ENCODE peak calls at places on chromosomes 1 and 21, in six cellular contexts. One of them, this sample, is unnamed.
A peak's percentile ranks its signal among the peaks of the same experiment; 100 is the strongest.

GRCh38 chr1:109895720-109896504 is 14.7 kb upstream of the CSF1 start:
- DNase-seq in keratinocyte: no peak
- DNase-seq in AG04450: no peak
- DNase-seq in GM23338: no peak
- DNase-seq in endothelial cell of umbilical vein: peak; percentile 85
- DNase-seq in left lung: peak; percentile 84
- DNase-seq in this sample: no peak

GRCh38 chr1:156860639-156861423 is at the start of gene NTRK1:
- DNase-seq in keratinocyte: no peak
- DNase-seq in AG04450: no peak
- DNase-seq in GM23338: peak; percentile 77
- DNase-seq in endothelial cell of umbilical vein: peak; percentile 17
- DNase-seq in left lung: no peak
- DNase-seq in this sample: no peak

GRCh38 chr1:156154317-156154749 is 948 bp downstream of the SEMA4A start:
- DNase-seq in keratinocyte: no peak
- DNase-seq in AG04450: no peak
- DNase-seq in GM23338: no peak
- DNase-seq in endothelial cell of umbilical vein: no peak
- DNase-seq in left lung: peak; percentile 89
- DNase-seq in this sample: peak; percentile 68

GRCh38 chr21:25639922-25640670 is 1.0 kb downstream of the JAM2 start:
- DNase-seq in keratinocyte: no peak
- DNase-seq in AG04450: no peak
- DNase-seq in GM23338: peak; percentile 74
- DNase-seq in endothelial cell of umbilical vein: peak; percentile 21
- DNase-seq in left lung: peak; percentile 77
- DNase-seq in this sample: peak; percentile 47

GRCh38 chr1:67298762-67299161 is 8.9 kb upstream of the IL12RB2 start:
- DNase-seq in keratinocyte: no peak
- DNase-seq in AG04450: no peak
- DNase-seq in GM23338: peak; percentile 55
- DNase-seq in endothelial cell of umbilical vein: no peak
- DNase-seq in left lung: no peak
- DNase-seq in this sample: no peak

GRCh38 chr21:33642896-33643657 is 776 bp downstream of the ITSN1 start:
- DNase-seq in keratinocyte: no peak
- DNase-seq in AG04450: no peak
- DNase-seq in GM23338: peak; percentile 64
- DNase-seq in endothelial cell of umbilical vein: peak; percentile 54
- DNase-seq in left lung: peak; percentile 87
- DNase-seq in this sample: no peak

GRCh38 chr21:41112740-41113692 is 54.9 kb upstream of the BACE2 start:
- DNase-seq in keratinocyte: peak; percentile 97
- DNase-seq in AG04450: peak; percentile 33
- DNase-seq in GM23338: peak; percentile 11
- DNase-seq in endothelial cell of umbilical vein: no peak
- DNase-seq in left lung: no peak
- DNase-seq in this sample: no peak

GRCh38 chr1:207036865-207037264 is 4.3 kb upstream of the C1orf116 start:
- DNase-seq in keratinocyte: no peak
- DNase-seq in AG04450: no peak
- DNase-seq in GM23338: no peak
- DNase-seq in endothelial cell of umbilical vein: no peak
- DNase-seq in left lung: no peak
- DNase-seq in this sample: no peak

GRCh38 chr1:9561429-9561828 is 22.2 kb downstream of the SLC25A33 start:
- DNase-seq in keratinocyte: peak; percentile 44
- DNase-seq in AG04450: peak; percentile 64
- DNase-seq in GM23338: no peak
- DNase-seq in endothelial cell of umbilical vein: peak; percentile 90
- DNase-seq in left lung: no peak
- DNase-seq in this sample: no peak

GRCh38 chr1:22886211-22886610 is 86.5 kb downstream of the LACTBL1 start:
- DNase-seq in keratinocyte: no peak
- DNase-seq in AG04450: peak; percentile 20
- DNase-seq in GM23338: no peak
- DNase-seq in endothelial cell of umbilical vein: no peak
- DNase-seq in left lung: no peak
- DNase-seq in this sample: no peak

GRCh38 chr1:217982711-217983405 is 302.2 kb upstream of the RRP15 start:
- DNase-seq in keratinocyte: no peak
- DNase-seq in AG04450: no peak
- DNase-seq in GM23338: peak; percentile 21
- DNase-seq in endothelial cell of umbilical vein: no peak
- DNase-seq in left lung: no peak
- DNase-seq in this sample: no peak

GRCh38 chr1:66764994-66765578 is 12.8 kb downstream of the DYNLT5 start:
- DNase-seq in keratinocyte: peak; percentile 0
- DNase-seq in AG04450: peak; percentile 29
- DNase-seq in GM23338: peak; percentile 40
- DNase-seq in endothelial cell of umbilical vein: peak; percentile 79
- DNase-seq in left lung: no peak
- DNase-seq in this sample: peak; percentile 45

GRCh38 chr21:39661121-39661520 is 48.4 kb downstream of the B3GALT5 start:
- DNase-seq in keratinocyte: no peak
- DNase-seq in AG04450: no peak
- DNase-seq in GM23338: no peak
- DNase-seq in endothelial cell of umbilical vein: no peak
- DNase-seq in left lung: no peak
- DNase-seq in this sample: no peak

GRCh38 chr1:46133946-46134345 is 1.5 kb upstream of the PIK3R3 start:
- DNase-seq in keratinocyte: no peak
- DNase-seq in AG04450: no peak
- DNase-seq in GM23338: no peak
- DNase-seq in endothelial cell of umbilical vein: peak; percentile 48
- DNase-seq in left lung: no peak
- DNase-seq in this sample: no peak
- H3K27ac ChIP-seq in keratinocyte: no peak overlapping the region
- H3K27ac ChIP-seq in AG04450: no peak overlapping the region
- H3K27ac ChIP-seq in GM23338: no peak overlapping the region
- H3K27ac ChIP-seq in endothelial cell of umbilical vein: no peak overlapping the region
- H3K27ac ChIP-seq in left lung: peak overlapping the region; percentile 91
- H3K27ac ChIP-seq in this sample: no peak overlapping the region

GRCh38 chr1:30721311-30722174 is 1.8 kb downstream of the MATN1 start:
- DNase-seq in keratinocyte: no peak
- DNase-seq in AG04450: no peak
- DNase-seq in GM23338: no peak
- DNase-seq in endothelial cell of umbilical vein: no peak
- DNase-seq in left lung: peak; percentile 74
- DNase-seq in this sample: no peak
- TF ChIP-seq CTCF in keratinocyte: no peak
- TF ChIP-seq CTCF in AG04450: no peak
- TF ChIP-seq CTCF in GM23338: peak; percentile 2
- TF ChIP-seq CTCF in endothelial cell of umbilical vein: no peak
- TF ChIP-seq CTCF in left lung: no peak
- TF ChIP-seq CTCF in this sample: no peak

DNA sequence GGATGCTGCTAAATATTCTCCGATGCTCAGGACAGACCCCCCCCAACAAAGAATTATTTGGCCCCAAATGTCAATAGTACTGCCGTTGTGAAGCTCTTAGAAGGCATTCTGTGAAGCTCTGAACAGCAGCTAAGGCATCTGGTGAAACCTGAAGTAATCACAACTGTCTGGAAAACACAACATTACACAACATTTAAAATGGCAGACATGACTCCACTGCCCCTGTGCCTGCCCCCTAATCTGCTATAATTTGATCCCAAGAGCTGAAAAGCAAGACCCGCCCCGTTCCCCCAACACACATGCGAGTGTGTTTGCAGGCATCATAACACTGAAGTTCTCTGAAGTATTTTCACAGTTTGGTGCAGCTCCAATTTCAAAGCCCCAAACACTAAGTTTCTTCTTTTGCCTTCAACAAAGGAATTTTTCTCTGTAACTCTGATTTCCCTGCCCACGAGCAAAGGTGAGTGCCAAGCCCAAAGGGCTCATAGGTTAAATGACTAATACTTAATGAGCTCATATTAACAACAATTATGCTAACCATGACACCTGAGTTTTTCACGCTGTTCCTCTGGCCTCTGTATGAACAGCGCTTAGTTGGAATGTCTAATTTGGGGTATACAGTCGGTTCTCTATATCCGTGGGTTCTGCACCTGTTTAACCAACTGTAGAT is 129.3 kb downstream of the CLIC6 start:
- DNase-seq in keratinocyte: no peak
- DNase-seq in AG04450: no peak
- DNase-seq in GM23338: no peak
- DNase-seq in endothelial cell of umbilical vein: no peak
- DNase-seq in left lung: no peak
- DNase-seq in this sample: no peak
- H3K27ac ChIP-seq in keratinocyte: peak overlapping the region; percentile 90
- H3K27ac ChIP-seq in AG04450: no peak overlapping the region
- H3K27ac ChIP-seq in GM23338: no peak overlapping the region
- H3K27ac ChIP-seq in endothelial cell of umbilical vein: no peak overlapping the region
- H3K27ac ChIP-seq in left lung: no peak overlapping the region
- H3K27ac ChIP-seq in this sample: peak overlapping the region; percentile 84

GRCh38 chr1:68570859-68571258 is 74.0 kb upstream of the DEPDC1 start:
- DNase-seq in keratinocyte: no peak
- DNase-seq in AG04450: no peak
- DNase-seq in GM23338: no peak
- DNase-seq in endothelial cell of umbilical vein: peak; percentile 19
- DNase-seq in left lung: no peak
- DNase-seq in this sample: no peak
- TF ChIP-seq CTCF in keratinocyte: no peak
- TF ChIP-seq CTCF in AG04450: no peak
- TF ChIP-seq CTCF in GM23338: no peak
- TF ChIP-seq CTCF in endothelial cell of umbilical vein: no peak
- TF ChIP-seq CTCF in left lung: no peak
- TF ChIP-seq CTCF in this sample: no peak

GRCh38 chr1:30812093-30812492 is 54.5 kb upstream of the LAPTM5 start:
- DNase-seq in keratinocyte: no peak
- DNase-seq in AG04450: no peak
- DNase-seq in GM23338: no peak
- DNase-seq in endothelial cell of umbilical vein: no peak
- DNase-seq in left lung: no peak
- DNase-seq in this sample: no peak

GRCh38 chr1:30808067-30808662 is 50.6 kb upstream of the LAPTM5 start:
- DNase-seq in keratinocyte: no peak
- DNase-seq in AG04450: no peak
- DNase-seq in GM23338: no peak
- DNase-seq in endothelial cell of umbilical vein: no peak
- DNase-seq in left lung: no peak
- DNase-seq in this sample: no peak

GRCh38 chr1:30809514-30810263 is 52.1 kb upstream of the LAPTM5 start:
- DNase-seq in keratinocyte: no peak
- DNase-seq in AG04450: peak; percentile 71
- DNase-seq in GM23338: no peak
- DNase-seq in endothelial cell of umbilical vein: peak; percentile 52
- DNase-seq in left lung: no peak
- DNase-seq in this sample: no peak

GRCh38 chr1:30811187-30811586 is 53.6 kb upstream of the LAPTM5 start:
- DNase-seq in keratinocyte: no peak
- DNase-seq in AG04450: no peak
- DNase-seq in GM23338: no peak
- DNase-seq in endothelial cell of umbilical vein: no peak
- DNase-seq in left lung: no peak
- DNase-seq in this sample: no peak

DNA sequence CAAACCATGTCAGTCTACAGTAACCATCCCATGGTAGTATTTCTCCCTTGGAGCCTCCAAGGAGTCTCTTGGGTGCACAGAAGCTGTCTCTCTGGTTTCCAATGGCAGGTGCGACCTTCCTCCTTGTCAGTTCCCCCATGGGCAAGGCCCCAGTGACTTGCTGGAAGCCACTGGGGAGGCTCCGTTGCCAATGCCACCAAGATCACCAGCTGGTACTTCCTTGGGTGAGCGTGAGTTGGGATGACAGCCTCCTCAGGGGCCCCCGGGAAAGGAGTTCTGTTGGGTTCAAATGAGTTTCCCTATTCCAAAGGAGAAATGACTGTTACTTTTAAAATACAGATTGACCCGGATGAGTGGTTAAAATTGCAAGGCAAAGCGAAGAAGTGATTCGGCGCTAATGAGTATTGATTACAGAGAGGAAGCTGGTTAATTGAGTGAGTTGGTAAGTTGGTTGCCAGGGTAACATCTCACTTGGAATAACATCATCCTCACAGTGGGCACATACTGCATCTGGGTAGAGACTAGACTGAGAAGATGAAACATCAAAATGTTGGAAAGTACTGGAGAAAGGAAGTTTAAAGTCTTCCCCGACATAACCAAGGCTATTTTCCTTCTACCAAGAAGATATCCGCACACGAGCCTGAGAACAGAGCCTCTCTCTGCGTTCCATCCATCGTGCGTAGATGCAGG is 53.0 kb upstream of the LAPTM5 start:
- DNase-seq in keratinocyte: no peak
- DNase-seq in AG04450: no peak
- DNase-seq in GM23338: no peak
- DNase-seq in endothelial cell of umbilical vein: no peak
- DNase-seq in left lung: no peak
- DNase-seq in this sample: no peak
- H3K27ac ChIP-seq in keratinocyte: no peak overlapping the region
- H3K27ac ChIP-seq in AG04450: peak overlapping the region; percentile 94
- H3K27ac ChIP-seq in GM23338: no peak overlapping the region
- H3K27ac ChIP-seq in endothelial cell of umbilical vein: no peak overlapping the region
- H3K27ac ChIP-seq in left lung: no peak overlapping the region
- H3K27ac ChIP-seq in this sample: no peak overlapping the region

This sample was measured in Peyer's patch.